ENCODE peak calls at places on chromosome 9, in five cellular contexts. One of them, this sample, is unnamed.

GRCh38 chr9:93091056-93091452 is 5.0 kb upstream of the CARD19 start:
- DNase-seq in epithelial cell of esophagus: no peak
- DNase-seq in RPMI8226: no peak
- DNase-seq in Daoy: no peak
- DNase-seq in IMR-90: no peak
- DNase-seq in this sample: no peak

GRCh38 chr9:127707766-127708165 is 978 bp downstream of the CFAP157 start:
- DNase-seq in RPMI8226: peak; percentile 64
- DNase-seq in epithelial cell of esophagus: peak; percentile 32
- DNase-seq in IMR-90: no peak
- DNase-seq in Daoy: no peak
- DNase-seq in this sample: peak; percentile 31

GRCh38 chr9:10396641-10397040 is 216.2 kb downstream of the PTPRD start:
- DNase-seq in epithelial cell of esophagus: no peak
- DNase-seq in IMR-90: no peak
- DNase-seq in RPMI8226: no peak
- DNase-seq in Daoy: no peak
- DNase-seq in this sample: no peak

GRCh38 chr9:2824564-2824963 is 19.3 kb downstream of the PUM3 start:
- DNase-seq in Daoy: peak; percentile 19
- DNase-seq in epithelial cell of esophagus: no peak
- DNase-seq in RPMI8226: peak; percentile 10
- DNase-seq in IMR-90: no peak
- DNase-seq in this sample: no peak

GRCh38 chr9:257957-258356 is 43.3 kb downstream of the DOCK8 start:
- DNase-seq in Daoy: no peak
- DNase-seq in RPMI8226: no peak
- DNase-seq in IMR-90: no peak
- DNase-seq in epithelial cell of esophagus: no peak
- DNase-seq in this sample: no peak

GRCh38 chr9:127832248-127832647 is 22.2 kb downstream of the ENG start:
- DNase-seq in RPMI8226: peak; percentile 77
- DNase-seq in epithelial cell of esophagus: no peak
- DNase-seq in IMR-90: no peak
- DNase-seq in Daoy: no peak
- DNase-seq in this sample: no peak

GRCh38 chr9:125932012-125932411 is 184.8 kb downstream of the PBX3 start:
- DNase-seq in RPMI8226: no peak
- DNase-seq in Daoy: peak; percentile 96
- DNase-seq in IMR-90: peak; percentile 99
- DNase-seq in epithelial cell of esophagus: peak; percentile 99
- DNase-seq in this sample: peak; percentile 98

GRCh38 chr9:131423171-131423581 is 29.3 kb downstream of the PRRC2B start:
- DNase-seq in RPMI8226: no peak
- DNase-seq in IMR-90: peak; percentile 91
- DNase-seq in epithelial cell of esophagus: peak; percentile 97
- DNase-seq in Daoy: peak; percentile 93
- DNase-seq in this sample: peak; percentile 97

GRCh38 chr9:113922160-113922559 is 46.1 kb downstream of the ZNF618 start:
- DNase-seq in Daoy: no peak
- DNase-seq in epithelial cell of esophagus: no peak
- DNase-seq in IMR-90: no peak
- DNase-seq in RPMI8226: no peak
- DNase-seq in this sample: no peak

GRCh38 chr9:125749287-125749935 is 2.2 kb downstream of the PBX3 start:
- DNase-seq in epithelial cell of esophagus: peak; percentile 17
- DNase-seq in RPMI8226: no peak
- DNase-seq in IMR-90: no peak
- DNase-seq in Daoy: no peak
- DNase-seq in this sample: no peak